ENCODE peak calls at places on chromosomes 4 and X, in ten cellular contexts. T is Peyer's patch, B is natural killer cell, A is MM.1S, G is thyroid gland, J is astrocyte of the spinal cord, E is fibroblast of lung, I is lower leg skin, M is stomach, X is WTC11. F is an unnamed sample.

GRCh38 chrX:140360924-140361323 is 143.9 kb downstream of the SOX3 start:
- DNase-seq in T (no peak), B (no peak), A (no peak), G (no peak), J (no peak), E (no peak), I (no peak), M (no peak), X (no peak), F (no peak)

GRCh38 chr4:102562995-102563394 is 61.8 kb downstream of the NFKB1 start:
- DNase-seq in T (no peak), B (no peak), A (no peak), G (no peak), J (peak), E (no peak), I (no peak), M (no peak), X (no peak), F (no peak)

GRCh38 chrX:120308558-120308957 is 2.7 kb downstream of the TMEM255A start:
- DNase-seq in T (no peak), B (no peak), A (no peak), G (peak), J (peak), E (no peak), I (no peak), M (no peak), X (peak), F (no peak)

GRCh38 chr4:108900018-108900417 is 137.2 kb upstream of the ETNPPL start:
- DNase-seq in T (no peak), B (no peak), A (no peak), G (no peak), J (no peak), E (no peak), I (no peak), M (no peak), X (no peak), F (no peak)

GRCh38 chrX:124388562-124388961 is 42.2 kb downstream of the SH2D1A start:
- DNase-seq in T (peak), B (peak), A (peak), G (peak), J (peak), E (peak), I (no peak), M (peak), X (peak), F (no peak)

GRCh38 chrX:16633754-16634153 is 16.2 kb upstream of the S100G start:
- DNase-seq in T (no peak), B (no peak), A (no peak), G (no peak), J (peak), E (peak), I (no peak), M (no peak), X (no peak), F (no peak)

GRCh38 chr4:145909773-145910172 is 28.9 kb downstream of the ZNF827 start:
- DNase-seq in T (peak), B (no peak), A (no peak), G (peak), J (no peak), E (no peak), I (no peak), M (peak), X (no peak), F (no peak)

GRCh38 chr4:86497980-86498379 is 96.1 kb upstream of the PTPN13 start:
- DNase-seq in T (no peak), B (no peak), A (no peak), G (peak), J (no peak), E (no peak), I (peak), M (no peak), X (no peak), F (no peak)

GRCh38 chr4:55075376-55075775 is 50.0 kb downstream of the KDR start:
- DNase-seq in T (no peak), B (no peak), A (no peak), G (no peak), J (no peak), E (no peak), I (no peak), M (no peak), X (no peak), F (no peak)

GRCh38 chr4:57034571-57034970 is 55.9 kb downstream of the POLR2B start:
- DNase-seq in T (no peak), B (no peak), A (no peak), G (no peak), J (no peak), E (no peak), I (no peak), M (no peak), X (no peak), F (no peak)

GRCh38 chr4:970046-970745 is 3.2 kb downstream of the DGKQ start:
- DNase-seq in T (no peak), B (peak), A (no peak), G (no peak), J (no peak), E (no peak), I (no peak), M (no peak), X (no peak), F (no peak)

GRCh38 chrX:96615448-96615847 is 69.2 kb upstream of the DIAPH2 start:
- DNase-seq in T (no peak), B (no peak), A (no peak), G (no peak), J (no peak), E (peak), I (no peak), M (no peak), X (no peak), F (no peak)

GRCh38 chr4:152540293-152540674 is 4.4 kb upstream of the FBXW7 start:
- DNase-seq in T (no peak), B (no peak), A (no peak), G (no peak), J (no peak), E (no peak), I (no peak), M (no peak), X (peak), F (no peak)

GRCh38 chrX:19698125-19698524 is 182.8 kb upstream of the MAP3K15 start:
- DNase-seq in T (no peak), B (no peak), A (no peak), G (peak), J (peak), E (peak), I (no peak), M (no peak), X (no peak), F (no peak)

GRCh38 chrX:52923781-52924241 is 26.7 kb downstream of the FAM156B start:
- DNase-seq in T (peak), B (no peak), A (peak), G (peak), J (peak), E (peak), I (peak), M (peak), X (no peak), F (peak)

GRCh38 chr4:174999407-174999806 is 81.2 kb downstream of the ADAM29 start:
- DNase-seq in T (no peak), B (no peak), A (no peak), G (no peak), J (peak), E (no peak), I (no peak), M (no peak), X (no peak), F (no peak)

GRCh38 chr4:115366390-115366789 is 253.0 kb upstream of the NDST4 start:
- DNase-seq in T (no peak), B (no peak), A (no peak), G (no peak), J (no peak), E (no peak), I (no peak), M (no peak), X (no peak), F (no peak)

GRCh38 chrX:2183193-2183725 is 317.5 kb downstream of the DHRSX start:
- DNase-seq in T (no peak), B (no peak), A (no peak), G (no peak), J (no peak), E (no peak), I (no peak), M (no peak), X (no peak), F (no peak)

GRCh38 chrX:45781901-45782553 is 581.4 kb upstream of the DIPK2B start:
- DNase-seq in T (no peak), B (no peak), A (peak), G (no peak), J (peak), E (peak), I (no peak), M (no peak), X (no peak), F (no peak)

GRCh38 chr4:187192266-187192665 is 468.6 kb upstream of the FAT1 start:
- DNase-seq in T (no peak), B (no peak), A (no peak), G (no peak), J (no peak), E (no peak), I (no peak), M (no peak), X (no peak), F (no peak)

GRCh38 chr4:30757357-30757756 is 37.2 kb downstream of the PCDH7 start:
- DNase-seq in T (no peak), B (no peak), A (no peak), G (no peak), J (peak), E (peak), I (no peak), M (no peak), X (no peak), F (no peak)

GRCh38 chr4:27270435-27270834 is 409.8 kb downstream of the STIM2 start:
- DNase-seq in T (no peak), B (no peak), A (no peak), G (no peak), J (no peak), E (no peak), I (no peak), M (no peak), X (no peak), F (no peak)

GRCh38 chr4:22500128-22500611 is 15.7 kb downstream of the ADGRA3 start:
- DNase-seq in T (no peak), B (no peak), A (no peak), G (peak), J (no peak), E (no peak), I (no peak), M (peak), X (no peak), F (no peak)

GRCh38 chr4:169305651-169306050 is 34.9 kb upstream of the SH3RF1 start:
- DNase-seq in T (no peak), B (no peak), A (no peak), G (peak), J (peak), E (no peak), I (no peak), M (no peak), X (no peak), F (no peak)

GRCh38 chrX:49858341-49858740 is 20.9 kb upstream of the USP27X start:
- DNase-seq in T (no peak), B (no peak), A (no peak), G (no peak), J (no peak), E (no peak), I (no peak), M (no peak), X (no peak), F (no peak)

GRCh38 chrX:23752740-23753435 is 9.8 kb upstream of the ACOT9 start:
- DNase-seq in T (no peak), B (no peak), A (no peak), G (no peak), J (peak), E (peak), I (no peak), M (no peak), X (no peak), F (no peak)

GRCh38 chr4:168551945-168552695 is 55.3 kb downstream of the PALLD start:
- DNase-seq in T (no peak), B (no peak), A (no peak), G (no peak), J (no peak), E (no peak), I (no peak), M (no peak), X (no peak), F (no peak)

GRCh38 chrX:151742311-151742710 is 7.8 kb downstream of the CNGA2 start:
- DNase-seq in T (no peak), B (no peak), A (no peak), G (no peak), J (no peak), E (no peak), I (peak), M (no peak), X (no peak), F (no peak)

GRCh38 chr4:152660526-152660925 is 19.3 kb downstream of the TMEM154 start:
- DNase-seq in T (no peak), B (no peak), A (no peak), G (no peak), J (no peak), E (no peak), I (no peak), M (no peak), X (no peak), F (no peak)

GRCh38 chrX:132023896-132024386 is 839 bp downstream of the STK26 start:
- DNase-seq in T (peak), B (peak), A (peak), G (no peak), J (no peak), E (no peak), I (no peak), M (no peak), X (peak), F (peak)

GRCh38 chr4:86152454-86152853 is 207.4 kb downstream of the MAPK10 start:
- DNase-seq in T (no peak), B (no peak), A (no peak), G (no peak), J (no peak), E (no peak), I (no peak), M (no peak), X (no peak), F (no peak)

GRCh38 chr4:3252480-3252828 is 3.5 kb downstream of the MSANTD1 start:
- DNase-seq in T (no peak), B (no peak), A (no peak), G (no peak), J (no peak), E (no peak), I (no peak), M (no peak), X (no peak), F (no peak)

GRCh38 chrX:131650637-131651410 is 107.0 kb downstream of the OR13H1 start:
- DNase-seq in T (no peak), B (no peak), A (no peak), G (no peak), J (peak), E (no peak), I (no peak), M (no peak), X (no peak), F (no peak)

GRCh38 chrX:137423241-137423640 is 142.7 kb upstream of the ZIC3 start:
- DNase-seq in T (no peak), B (no peak), A (no peak), G (no peak), J (no peak), E (no peak), I (no peak), M (no peak), X (no peak), F (no peak)

GRCh38 chr4:110633358-110634319 is 10.8 kb upstream of the PITX2 start:
- DNase-seq in T (no peak), B (no peak), A (no peak), G (no peak), J (no peak), E (no peak), I (peak), M (no peak), X (peak), F (no peak)

DNA sequence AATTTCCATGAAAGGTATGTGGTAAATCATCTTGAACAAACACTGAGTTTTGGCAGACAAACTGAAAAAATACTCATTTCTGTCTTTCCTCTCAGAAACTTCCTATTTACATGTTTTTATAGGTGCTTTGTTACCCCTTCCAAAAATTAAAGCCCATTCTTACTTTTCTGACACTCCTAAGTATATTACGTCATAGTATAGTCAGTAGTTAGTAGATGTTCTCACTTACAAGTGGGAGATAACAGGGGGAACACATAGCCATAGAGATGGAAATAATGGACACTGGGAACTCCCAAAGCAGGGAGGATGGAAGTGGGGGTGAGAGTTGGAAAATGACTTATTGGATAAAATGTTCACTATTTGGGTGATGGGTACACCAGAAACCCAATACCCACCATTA is 28.8 kb downstream of the TXK start:
- DNase-seq in T (no peak), B (no peak), A (no peak), G (no peak), J (no peak), E (no peak), I (no peak), M (no peak), X (no peak), F (no peak)
- TF ChIP-seq CTCF in T (no peak), B (no peak), A (no peak), G (no peak), J (no peak), E (no peak), I (no peak), M (no peak), X (no peak), F (no peak)

DNA sequence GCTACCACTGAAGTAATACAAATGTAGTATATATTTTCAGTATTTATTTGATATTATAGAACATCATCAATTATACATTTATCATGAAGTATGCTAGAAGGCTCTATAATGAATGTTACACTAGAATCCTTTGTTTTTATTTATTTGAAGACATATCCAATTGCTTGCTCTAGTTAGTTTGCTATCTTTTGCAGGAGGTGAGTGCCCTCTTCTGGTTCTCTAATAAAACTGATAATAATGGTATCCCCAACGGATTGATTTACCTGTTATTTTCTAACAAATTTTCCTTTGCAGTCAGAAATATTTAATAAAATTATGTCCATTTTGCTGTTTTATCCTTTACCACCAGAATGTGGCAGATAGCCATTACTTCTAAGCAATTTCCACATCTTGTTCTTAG is 274.3 kb upstream of the TACR3 start:
- DNase-seq in T (no peak), B (no peak), A (peak), G (no peak), J (peak), E (peak), I (no peak), M (no peak), X (no peak), F (no peak)
- TF ChIP-seq CTCF in T (no peak), B (no peak), A (peak), G (no peak), J (peak), E (no peak), I (no peak), M (no peak), X (peak), F (no peak)

GRCh38 chrX:41603591-41603990 is 85.2 kb upstream of the GPR34 start:
- DNase-seq in T (no peak), B (no peak), A (no peak), G (no peak), J (no peak), E (no peak), I (no peak), M (no peak), X (no peak), F (no peak)

GRCh38 chrX:41605144-41605543 is 83.6 kb upstream of the GPR34 start:
- DNase-seq in T (no peak), B (no peak), A (no peak), G (no peak), J (no peak), E (no peak), I (no peak), M (no peak), X (no peak), F (no peak)

GRCh38 chrX:41602946-41603345 is 85.8 kb upstream of the GPR34 start:
- DNase-seq in T (no peak), B (no peak), A (no peak), G (no peak), J (no peak), E (no peak), I (no peak), M (no peak), X (no peak), F (no peak)

GRCh38 chrX:41607264-41607832 is 81.4 kb upstream of the GPR34 start:
- DNase-seq in T (no peak), B (no peak), A (no peak), G (no peak), J (no peak), E (no peak), I (no peak), M (no peak), X (no peak), F (no peak)

DNA sequence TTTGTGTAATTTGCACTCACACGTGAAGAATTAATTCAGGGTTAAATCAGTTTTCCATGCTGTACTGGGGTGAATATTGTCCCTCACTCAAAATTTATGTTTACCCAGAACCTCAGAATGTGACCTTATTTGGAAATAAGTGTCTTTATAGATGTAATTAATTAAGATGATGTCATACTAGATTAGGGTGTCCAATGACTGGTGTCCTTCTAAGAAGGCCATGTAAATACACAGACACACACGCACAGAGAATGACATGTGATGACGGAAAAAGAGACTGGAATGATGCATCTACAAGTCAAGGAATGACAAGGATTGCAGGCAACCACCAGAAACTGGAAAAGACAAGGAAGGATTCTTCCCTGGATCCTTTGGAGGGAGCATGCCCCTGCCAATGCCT is 84.6 kb upstream of the GPR34 start:
- DNase-seq in T (no peak), B (no peak), A (no peak), G (no peak), J (no peak), E (no peak), I (no peak), M (no peak), X (no peak), F (no peak)
- TF ChIP-seq CTCF in T (no peak), B (no peak), A (no peak), G (no peak), J (no peak), E (no peak), I (no peak), M (no peak), X (no peak), F (no peak)

GRCh38 chrX:10477525-10477924 is 142.9 kb downstream of the MID1 start:
- DNase-seq in T (no peak), B (no peak), A (no peak), G (no peak), J (no peak), E (no peak), I (no peak), M (no peak), X (no peak), F (no peak)
- TF ChIP-seq CTCF in T (no peak), B (no peak), A (no peak), G (no peak), J (no peak), E (no peak), I (no peak), M (no peak), X (no peak), F (no peak)

DNA sequence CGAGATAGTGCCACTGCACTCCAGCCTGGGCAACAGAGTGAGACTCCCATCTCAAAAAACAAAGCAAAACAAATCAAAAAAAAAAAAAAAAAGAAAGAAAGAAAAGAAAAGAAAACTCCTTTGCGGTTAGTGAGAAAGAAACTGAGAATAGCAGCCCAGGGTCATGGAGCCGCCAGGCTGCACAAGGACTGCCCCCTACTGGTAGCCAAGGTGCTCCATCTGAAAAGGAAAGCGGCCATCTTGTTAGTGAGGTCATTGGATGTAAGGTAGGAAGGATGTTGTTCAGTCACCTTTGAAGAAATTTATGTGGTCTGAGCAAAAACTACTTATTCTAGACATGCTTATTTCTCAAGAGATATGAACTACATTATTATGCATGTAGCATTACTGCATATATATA is 660.6 kb upstream of the TENM3 start:
- DNase-seq in T (no peak), B (no peak), A (no peak), G (no peak), J (no peak), E (no peak), I (no peak), M (no peak), X (peak), F (no peak)
- TF ChIP-seq CTCF in T (no peak), B (no peak), A (no peak), G (no peak), J (no peak), E (no peak), I (no peak), M (no peak), X (peak), F (no peak)

DNA sequence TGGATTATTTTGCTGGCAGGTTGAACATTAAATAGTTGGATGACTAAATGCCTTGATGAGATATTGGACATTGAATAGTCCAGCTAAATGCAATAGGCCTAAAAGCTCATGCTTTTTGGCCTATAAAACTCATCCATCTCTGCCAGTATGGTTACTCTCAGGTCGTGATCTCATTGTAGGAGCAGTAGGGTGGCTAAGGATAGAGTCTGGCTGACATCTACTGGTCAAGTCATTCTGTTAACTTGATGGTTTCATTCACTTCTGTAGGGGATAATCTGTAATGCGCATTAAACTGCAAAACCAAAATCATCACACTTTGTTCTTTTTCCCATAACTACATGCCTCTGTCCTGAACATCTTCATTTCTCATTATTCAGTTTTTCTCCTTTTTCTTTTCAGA is 227.0 kb downstream of the DKK2 start:
- DNase-seq in T (no peak), B (no peak), A (peak), G (no peak), J (peak), E (peak), I (no peak), M (no peak), X (no peak), F (no peak)
- TF ChIP-seq CTCF in T (no peak), B (no peak), A (peak), G (no peak), J (peak), E (peak), I (no peak), M (no peak), X (no peak), F (peak)